ENCODE peak calls at places on chromosome 18, in six cellular contexts. One of them, this sample, is unnamed.

GRCh38 chr18:65750421-65751144 is at the start of gene CDH7:
- DNase-seq in CD8-positive, alpha-beta memory T cell: no peak
- DNase-seq in lower lobe of right lung: peak; percentile 35
- DNase-seq in pancreas: peak; percentile 54
- DNase-seq in K562: no peak
- DNase-seq in body of pancreas: no peak
- DNase-seq in this sample: peak; percentile 30

GRCh38 chr18:76494541-76495403 is at the start of gene ZNF516:
- DNase-seq in K562: no peak
- DNase-seq in pancreas: peak; percentile 73
- DNase-seq in body of pancreas: no peak
- DNase-seq in CD8-positive, alpha-beta memory T cell: peak; percentile 31
- DNase-seq in lower lobe of right lung: peak; percentile 75
- DNase-seq in this sample: peak; percentile 57

GRCh38 chr18:78979058-78979680 is 449 bp upstream of the SALL3 start:
- DNase-seq in K562: no peak
- DNase-seq in CD8-positive, alpha-beta memory T cell: no peak
- DNase-seq in pancreas: no peak
- DNase-seq in body of pancreas: no peak
- DNase-seq in lower lobe of right lung: no peak
- DNase-seq in this sample: no peak

GRCh38 chr18:60506682-60507081 is 134.1 kb upstream of the MC4R start:
- DNase-seq in body of pancreas: no peak
- DNase-seq in CD8-positive, alpha-beta memory T cell: no peak
- DNase-seq in pancreas: no peak
- DNase-seq in lower lobe of right lung: no peak
- DNase-seq in K562: no peak
- DNase-seq in this sample: no peak

GRCh38 chr18:77086034-77086433 is 46.5 kb downstream of the MBP start:
- DNase-seq in CD8-positive, alpha-beta memory T cell: no peak
- DNase-seq in body of pancreas: no peak
- DNase-seq in K562: no peak
- DNase-seq in pancreas: no peak
- DNase-seq in lower lobe of right lung: no peak
- DNase-seq in this sample: peak; percentile 98

GRCh38 chr18:8329186-8329771 is 280.0 kb upstream of the RAB12 start:
- DNase-seq in body of pancreas: no peak
- DNase-seq in K562: no peak
- DNase-seq in CD8-positive, alpha-beta memory T cell: no peak
- DNase-seq in lower lobe of right lung: no peak
- DNase-seq in pancreas: no peak
- DNase-seq in this sample: no peak

GRCh38 chr18:14933049-14933851 is 185.3 kb downstream of the ANKRD30B start:
- DNase-seq in CD8-positive, alpha-beta memory T cell: no peak
- DNase-seq in lower lobe of right lung: no peak
- DNase-seq in pancreas: no peak
- DNase-seq in K562: no peak
- DNase-seq in body of pancreas: no peak
- DNase-seq in this sample: no peak

GRCh38 chr18:66638856-66639621 is 35.1 kb upstream of the CDH19 start:
- DNase-seq in body of pancreas: no peak
- DNase-seq in lower lobe of right lung: no peak
- DNase-seq in CD8-positive, alpha-beta memory T cell: no peak
- DNase-seq in K562: no peak
- DNase-seq in pancreas: no peak
- DNase-seq in this sample: no peak

GRCh38 chr18:34648269-34648668 is 61.8 kb upstream of the DTNA start:
- DNase-seq in lower lobe of right lung: no peak
- DNase-seq in K562: no peak
- DNase-seq in pancreas: no peak
- DNase-seq in body of pancreas: no peak
- DNase-seq in CD8-positive, alpha-beta memory T cell: no peak
- DNase-seq in this sample: no peak

GRCh38 chr18:79424008-79424565 is 28.4 kb downstream of the NFATC1 start:
- DNase-seq in pancreas: no peak
- DNase-seq in body of pancreas: no peak
- DNase-seq in K562: peak; percentile 35
- DNase-seq in CD8-positive, alpha-beta memory T cell: no peak
- DNase-seq in lower lobe of right lung: no peak
- DNase-seq in this sample: no peak

GRCh38 chr18:8396244-8396643 is 213.0 kb upstream of the RAB12 start:
- DNase-seq in K562: no peak
- DNase-seq in body of pancreas: no peak
- DNase-seq in CD8-positive, alpha-beta memory T cell: no peak
- DNase-seq in lower lobe of right lung: no peak
- DNase-seq in pancreas: no peak
- DNase-seq in this sample: no peak

GRCh38 chr18:58682429-58683069 is 11.3 kb downstream of the MALT1 start:
- DNase-seq in body of pancreas: peak; percentile 60
- DNase-seq in lower lobe of right lung: no peak
- DNase-seq in K562: no peak
- DNase-seq in pancreas: peak; percentile 61
- DNase-seq in CD8-positive, alpha-beta memory T cell: no peak
- DNase-seq in this sample: peak; percentile 83

GRCh38 chr18:61606759-61607158 is 273.5 kb downstream of the CDH20 start:
- DNase-seq in body of pancreas: peak; percentile 42
- DNase-seq in lower lobe of right lung: peak; percentile 61
- DNase-seq in CD8-positive, alpha-beta memory T cell: no peak
- DNase-seq in pancreas: no peak
- DNase-seq in K562: peak; percentile 19
- DNase-seq in this sample: peak; percentile 97

GRCh38 chr18:23250893-23251656 is 115.8 kb downstream of the CABLES1 start:
- DNase-seq in K562: no peak
- DNase-seq in pancreas: no peak
- DNase-seq in lower lobe of right lung: peak; percentile 81
- DNase-seq in body of pancreas: no peak
- DNase-seq in CD8-positive, alpha-beta memory T cell: no peak
- DNase-seq in this sample: peak; percentile 22

GRCh38 chr18:57727952-57728807 is 74.9 kb downstream of the ATP8B1 start:
- DNase-seq in pancreas: no peak
- DNase-seq in K562: no peak
- DNase-seq in CD8-positive, alpha-beta memory T cell: no peak
- DNase-seq in lower lobe of right lung: no peak
- DNase-seq in body of pancreas: no peak
- DNase-seq in this sample: peak; percentile 62

GRCh38 chr18:77095356-77096030 is 37.1 kb downstream of the MBP start:
- DNase-seq in pancreas: no peak
- DNase-seq in body of pancreas: no peak
- DNase-seq in CD8-positive, alpha-beta memory T cell: no peak
- DNase-seq in K562: no peak
- DNase-seq in lower lobe of right lung: no peak
- DNase-seq in this sample: no peak

GRCh38 chr18:12497296-12497695 is 89.6 kb downstream of the PRELID3A start:
- DNase-seq in body of pancreas: no peak
- DNase-seq in pancreas: no peak
- DNase-seq in K562: no peak
- DNase-seq in CD8-positive, alpha-beta memory T cell: no peak
- DNase-seq in lower lobe of right lung: no peak
- DNase-seq in this sample: no peak

GRCh38 chr18:24014062-24014985 is at the start of gene TTC39C:
- DNase-seq in body of pancreas: peak; percentile 65
- DNase-seq in pancreas: peak; percentile 85
- DNase-seq in K562: peak; percentile 63
- DNase-seq in CD8-positive, alpha-beta memory T cell: peak; percentile 78
- DNase-seq in lower lobe of right lung: peak; percentile 86
- DNase-seq in this sample: peak; percentile 75

GRCh38 chr18:36899289-36899688 is 70.4 kb downstream of the KIAA1328 start:
- DNase-seq in lower lobe of right lung: no peak
- DNase-seq in K562: peak; percentile 46
- DNase-seq in body of pancreas: no peak
- DNase-seq in pancreas: no peak
- DNase-seq in CD8-positive, alpha-beta memory T cell: no peak
- DNase-seq in this sample: peak; percentile 29

GRCh38 chr18:12679183-12679786 is 21.4 kb upstream of the SPIRE1 start:
- DNase-seq in CD8-positive, alpha-beta memory T cell: no peak
- DNase-seq in pancreas: no peak
- DNase-seq in body of pancreas: no peak
- DNase-seq in K562: no peak
- DNase-seq in lower lobe of right lung: peak; percentile 63
- DNase-seq in this sample: no peak

GRCh38 chr18:61764381-61764780 is 128.4 kb downstream of the RNF152 start:
- DNase-seq in CD8-positive, alpha-beta memory T cell: no peak
- DNase-seq in pancreas: no peak
- DNase-seq in body of pancreas: no peak
- DNase-seq in lower lobe of right lung: no peak
- DNase-seq in K562: no peak
- DNase-seq in this sample: no peak

GRCh38 chr18:69590150-69590549 is 189.5 kb downstream of the DOK6 start:
- DNase-seq in K562: no peak
- DNase-seq in CD8-positive, alpha-beta memory T cell: no peak
- DNase-seq in body of pancreas: no peak
- DNase-seq in pancreas: no peak
- DNase-seq in lower lobe of right lung: no peak
- DNase-seq in this sample: no peak

GRCh38 chr18:46562674-46563192 is 94.3 kb downstream of the LOXHD1 start:
- DNase-seq in pancreas: no peak
- DNase-seq in lower lobe of right lung: no peak
- DNase-seq in body of pancreas: no peak
- DNase-seq in K562: no peak
- DNase-seq in CD8-positive, alpha-beta memory T cell: no peak
- DNase-seq in this sample: no peak

GRCh38 chr18:56083097-56083865 is 495.3 kb upstream of the TCF4 start:
- DNase-seq in lower lobe of right lung: no peak
- DNase-seq in pancreas: peak; percentile 41
- DNase-seq in body of pancreas: no peak
- DNase-seq in CD8-positive, alpha-beta memory T cell: no peak
- DNase-seq in K562: no peak
- DNase-seq in this sample: peak; percentile 17

GRCh38 chr18:44801796-44802195 is 121.1 kb downstream of the SETBP1 start:
- DNase-seq in body of pancreas: no peak
- DNase-seq in pancreas: no peak
- DNase-seq in K562: no peak
- DNase-seq in CD8-positive, alpha-beta memory T cell: no peak
- DNase-seq in lower lobe of right lung: no peak
- DNase-seq in this sample: no peak

GRCh38 chr18:44804033-44804432 is 123.3 kb downstream of the SETBP1 start:
- DNase-seq in K562: no peak
- DNase-seq in lower lobe of right lung: no peak
- DNase-seq in CD8-positive, alpha-beta memory T cell: no peak
- DNase-seq in body of pancreas: no peak
- DNase-seq in pancreas: no peak
- DNase-seq in this sample: peak; percentile 22

GRCh38 chr18:44802508-44802907 is 121.8 kb downstream of the SETBP1 start:
- DNase-seq in body of pancreas: no peak
- DNase-seq in CD8-positive, alpha-beta memory T cell: no peak
- DNase-seq in lower lobe of right lung: no peak
- DNase-seq in K562: no peak
- DNase-seq in pancreas: no peak
- DNase-seq in this sample: peak; percentile 34

GRCh38 chr18:44805176-44805575 is 124.5 kb downstream of the SETBP1 start:
- DNase-seq in pancreas: no peak
- DNase-seq in lower lobe of right lung: no peak
- DNase-seq in K562: no peak
- DNase-seq in body of pancreas: no peak
- DNase-seq in CD8-positive, alpha-beta memory T cell: no peak
- DNase-seq in this sample: no peak

DNA sequence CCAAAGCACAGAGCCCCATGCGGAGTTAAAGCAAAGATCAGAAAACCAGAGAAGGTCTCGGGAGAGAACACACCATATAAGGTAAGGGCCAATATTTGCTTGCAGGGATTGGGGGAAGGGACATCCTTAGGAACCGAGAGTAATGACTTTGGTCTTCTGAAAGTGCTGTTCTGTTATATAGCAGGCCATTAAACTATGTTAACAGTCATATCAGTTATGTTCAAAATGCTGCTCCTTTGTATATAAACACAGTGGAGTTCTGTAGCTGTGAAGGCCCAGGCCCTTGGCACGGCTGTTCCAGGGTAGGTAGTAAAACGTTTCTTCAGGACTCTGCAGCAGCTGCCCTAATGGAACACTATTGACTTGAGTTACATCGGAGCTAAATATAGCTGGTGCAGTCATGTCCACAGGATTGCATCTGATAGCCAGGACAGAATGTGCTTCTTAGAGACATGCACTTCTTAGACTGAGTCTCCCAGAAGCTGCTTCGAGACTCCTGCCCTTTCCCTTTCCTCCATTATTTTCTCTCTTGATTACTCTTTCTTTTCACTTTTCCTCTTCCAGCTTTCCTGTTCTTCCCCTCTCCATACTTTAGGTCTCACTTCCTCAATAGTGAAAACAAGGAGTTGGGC is 122.4 kb downstream of the SETBP1 start:
- DNase-seq in CD8-positive, alpha-beta memory T cell: no peak
- DNase-seq in body of pancreas: peak; percentile 64
- DNase-seq in lower lobe of right lung: no peak
- DNase-seq in pancreas: no peak
- DNase-seq in K562: no peak
- DNase-seq in this sample: no peak
- H3K4me3 ChIP-seq in CD8-positive, alpha-beta memory T cell: no peak overlapping the region
- H3K4me3 ChIP-seq in body of pancreas: no peak overlapping the region
- H3K4me3 ChIP-seq in lower lobe of right lung: no peak overlapping the region
- H3K4me3 ChIP-seq in pancreas: no peak overlapping the region
- H3K4me3 ChIP-seq in K562: no peak overlapping the region
- H3K4me3 ChIP-seq in this sample: no peak overlapping the region

GRCh38 chr18:75267643-75268184 is 57.1 kb downstream of the TSHZ1 start:
- DNase-seq in pancreas: no peak
- DNase-seq in body of pancreas: no peak
- DNase-seq in CD8-positive, alpha-beta memory T cell: no peak
- DNase-seq in K562: no peak
- DNase-seq in lower lobe of right lung: no peak
- DNase-seq in this sample: no peak

GRCh38 chr18:75265872-75266271 is 55.3 kb downstream of the TSHZ1 start:
- DNase-seq in pancreas: no peak
- DNase-seq in lower lobe of right lung: no peak
- DNase-seq in body of pancreas: no peak
- DNase-seq in K562: no peak
- DNase-seq in CD8-positive, alpha-beta memory T cell: no peak
- DNase-seq in this sample: no peak

GRCh38 chr18:75269696-75270095 is 59.1 kb downstream of the TSHZ1 start:
- DNase-seq in pancreas: no peak
- DNase-seq in CD8-positive, alpha-beta memory T cell: no peak
- DNase-seq in body of pancreas: no peak
- DNase-seq in lower lobe of right lung: no peak
- DNase-seq in K562: no peak
- DNase-seq in this sample: no peak

GRCh38 chr18:75269140-75269676 is 58.6 kb downstream of the TSHZ1 start:
- DNase-seq in lower lobe of right lung: no peak
- DNase-seq in body of pancreas: no peak
- DNase-seq in pancreas: no peak
- DNase-seq in CD8-positive, alpha-beta memory T cell: no peak
- DNase-seq in K562: no peak
- DNase-seq in this sample: no peak

GRCh38 chr18:75268206-75268605 is 57.6 kb downstream of the TSHZ1 start:
- DNase-seq in pancreas: no peak
- DNase-seq in lower lobe of right lung: no peak
- DNase-seq in K562: no peak
- DNase-seq in CD8-positive, alpha-beta memory T cell: no peak
- DNase-seq in body of pancreas: no peak
- DNase-seq in this sample: no peak
- H3K4me3 ChIP-seq in pancreas: no peak overlapping the region
- H3K4me3 ChIP-seq in lower lobe of right lung: no peak overlapping the region
- H3K4me3 ChIP-seq in K562: no peak overlapping the region
- H3K4me3 ChIP-seq in CD8-positive, alpha-beta memory T cell: no peak overlapping the region
- H3K4me3 ChIP-seq in body of pancreas: no peak overlapping the region
- H3K4me3 ChIP-seq in this sample: no peak overlapping the region

GRCh38 chr18:48059363-48060109 is 129.1 kb upstream of the SMAD2 start:
- DNase-seq in lower lobe of right lung: no peak
- DNase-seq in pancreas: no peak
- DNase-seq in body of pancreas: no peak
- DNase-seq in K562: no peak
- DNase-seq in CD8-positive, alpha-beta memory T cell: no peak
- DNase-seq in this sample: no peak
- H3K4me3 ChIP-seq in lower lobe of right lung: no peak overlapping the region
- H3K4me3 ChIP-seq in pancreas: no peak overlapping the region
- H3K4me3 ChIP-seq in body of pancreas: no peak overlapping the region
- H3K4me3 ChIP-seq in K562: no peak overlapping the region
- H3K4me3 ChIP-seq in CD8-positive, alpha-beta memory T cell: no peak overlapping the region
- H3K4me3 ChIP-seq in this sample: no peak overlapping the region

GRCh38 chr18:3456686-3457069 is 6.7 kb downstream of the TGIF1 start:
- DNase-seq in CD8-positive, alpha-beta memory T cell: no peak
- DNase-seq in pancreas: no peak
- DNase-seq in lower lobe of right lung: no peak
- DNase-seq in K562: no peak
- DNase-seq in body of pancreas: no peak
- DNase-seq in this sample: peak; percentile 33
- H3K4me3 ChIP-seq in CD8-positive, alpha-beta memory T cell: no peak overlapping the region
- H3K4me3 ChIP-seq in pancreas: no peak overlapping the region
- H3K4me3 ChIP-seq in lower lobe of right lung: no peak overlapping the region
- H3K4me3 ChIP-seq in K562: no peak overlapping the region
- H3K4me3 ChIP-seq in body of pancreas: no peak overlapping the region
- H3K4me3 ChIP-seq in this sample: no peak overlapping the region